ENCODE peak calls at places on chromosomes 13 and 19, in four cellular contexts. One of them, this sample, is unnamed. For H3K4me1, the result is how much of the 10 kb centered on the place peaks cover.

GRCh38 chr13:37526710-37527446 is 71.7 kb downstream of the POSTN start:
- DNase-seq in IMR-90: no peak
- DNase-seq in heart right ventricle: no peak
- DNase-seq in breast epithelium: no peak
- DNase-seq in this sample: no peak

GRCh38 chr13:95300625-95301134 is 571 bp downstream of the ABCC4 start:
- DNase-seq in heart right ventricle: peak
- DNase-seq in IMR-90: peak
- DNase-seq in breast epithelium: no peak
- DNase-seq in this sample: peak

GRCh38 chr19:7679017-7679720 is 1.5 kb upstream of the TRAPPC5 start:
- DNase-seq in heart right ventricle: no peak
- DNase-seq in breast epithelium: no peak
- DNase-seq in IMR-90: no peak
- DNase-seq in this sample: no peak

GRCh38 chr13:84400711-84401110 is 518.4 kb upstream of the SLITRK1 start:
- DNase-seq in heart right ventricle: no peak
- DNase-seq in breast epithelium: no peak
- DNase-seq in IMR-90: peak
- DNase-seq in this sample: no peak

GRCh38 chr13:72255908-72256307 is 388.9 kb upstream of the DACH1 start:
- DNase-seq in breast epithelium: no peak
- DNase-seq in IMR-90: no peak
- DNase-seq in heart right ventricle: no peak
- DNase-seq in this sample: no peak

GRCh38 chr13:46975173-46975572 is 78.3 kb upstream of the HTR2A start:
- DNase-seq in breast epithelium: no peak
- DNase-seq in IMR-90: no peak
- DNase-seq in heart right ventricle: no peak
- DNase-seq in this sample: no peak

GRCh38 chr19:5121286-5122120 is 152.6 kb downstream of the KDM4B start:
- DNase-seq in heart right ventricle: no peak
- DNase-seq in breast epithelium: no peak
- DNase-seq in IMR-90: no peak
- DNase-seq in this sample: no peak

GRCh38 chr13:39565036-39565949 is 37.7 kb downstream of the LHFPL6 start:
- DNase-seq in breast epithelium: no peak
- DNase-seq in IMR-90: peak
- DNase-seq in heart right ventricle: no peak
- DNase-seq in this sample: no peak

GRCh38 chr13:79309690-79310089 is 96.4 kb downstream of the RBM26 start:
- DNase-seq in breast epithelium: no peak
- DNase-seq in IMR-90: no peak
- DNase-seq in heart right ventricle: no peak
- DNase-seq in this sample: no peak

GRCh38 chr13:112956516-112957294 is 12.3 kb upstream of the MCF2L start:
- DNase-seq in heart right ventricle: no peak
- DNase-seq in IMR-90: no peak
- DNase-seq in breast epithelium: no peak
- DNase-seq in this sample: no peak

GRCh38 chr19:10007366-10007765 is 2.9 kb downstream of the COL5A3 start:
- DNase-seq in breast epithelium: no peak
- DNase-seq in IMR-90: peak
- DNase-seq in heart right ventricle: peak
- DNase-seq in this sample: no peak

GRCh38 chr13:112618501-112618900 is 30.5 kb upstream of the TUBGCP3 start:
- DNase-seq in heart right ventricle: no peak
- DNase-seq in IMR-90: no peak
- DNase-seq in breast epithelium: no peak
- DNase-seq in this sample: no peak

GRCh38 chr19:15587663-15588062 is 27.4 kb upstream of the CYP4F8 start:
- DNase-seq in heart right ventricle: no peak
- DNase-seq in IMR-90: no peak
- DNase-seq in breast epithelium: no peak
- DNase-seq in this sample: peak

GRCh38 chr19:12453495-12453894 is 12.7 kb upstream of the ZNF443 start:
- DNase-seq in IMR-90: no peak
- DNase-seq in breast epithelium: no peak
- DNase-seq in heart right ventricle: no peak
- DNase-seq in this sample: no peak

GRCh38 chr13:21055016-21055415 is 6.4 kb downstream of the LATS2 start:
- DNase-seq in breast epithelium: no peak
- DNase-seq in heart right ventricle: no peak
- DNase-seq in IMR-90: no peak
- DNase-seq in this sample: no peak

GRCh38 chr19:39499082-39499642 is 415 bp downstream of the DLL3 start:
- DNase-seq in heart right ventricle: no peak
- DNase-seq in IMR-90: no peak
- DNase-seq in breast epithelium: no peak
- DNase-seq in this sample: no peak

GRCh38 chr19:29866011-29866410 is 54.2 kb downstream of the CCNE1 start:
- DNase-seq in IMR-90: no peak
- DNase-seq in breast epithelium: no peak
- DNase-seq in heart right ventricle: no peak
- DNase-seq in this sample: peak

GRCh38 chr19:55075366-55075998 is at the start of gene EPS8L1:
- DNase-seq in IMR-90: no peak
- DNase-seq in breast epithelium: peak
- DNase-seq in heart right ventricle: no peak
- DNase-seq in this sample: peak

GRCh38 chr19:8257052-8257443 is 47.9 kb downstream of the CERS4 start:
- DNase-seq in IMR-90: no peak
- DNase-seq in heart right ventricle: no peak
- DNase-seq in breast epithelium: no peak
- DNase-seq in this sample: no peak

GRCh38 chr13:51689597-51689996 is 105.3 kb downstream of the WDFY2 start:
- DNase-seq in breast epithelium: no peak
- DNase-seq in heart right ventricle: no peak
- DNase-seq in IMR-90: no peak
- DNase-seq in this sample: no peak

DNA sequence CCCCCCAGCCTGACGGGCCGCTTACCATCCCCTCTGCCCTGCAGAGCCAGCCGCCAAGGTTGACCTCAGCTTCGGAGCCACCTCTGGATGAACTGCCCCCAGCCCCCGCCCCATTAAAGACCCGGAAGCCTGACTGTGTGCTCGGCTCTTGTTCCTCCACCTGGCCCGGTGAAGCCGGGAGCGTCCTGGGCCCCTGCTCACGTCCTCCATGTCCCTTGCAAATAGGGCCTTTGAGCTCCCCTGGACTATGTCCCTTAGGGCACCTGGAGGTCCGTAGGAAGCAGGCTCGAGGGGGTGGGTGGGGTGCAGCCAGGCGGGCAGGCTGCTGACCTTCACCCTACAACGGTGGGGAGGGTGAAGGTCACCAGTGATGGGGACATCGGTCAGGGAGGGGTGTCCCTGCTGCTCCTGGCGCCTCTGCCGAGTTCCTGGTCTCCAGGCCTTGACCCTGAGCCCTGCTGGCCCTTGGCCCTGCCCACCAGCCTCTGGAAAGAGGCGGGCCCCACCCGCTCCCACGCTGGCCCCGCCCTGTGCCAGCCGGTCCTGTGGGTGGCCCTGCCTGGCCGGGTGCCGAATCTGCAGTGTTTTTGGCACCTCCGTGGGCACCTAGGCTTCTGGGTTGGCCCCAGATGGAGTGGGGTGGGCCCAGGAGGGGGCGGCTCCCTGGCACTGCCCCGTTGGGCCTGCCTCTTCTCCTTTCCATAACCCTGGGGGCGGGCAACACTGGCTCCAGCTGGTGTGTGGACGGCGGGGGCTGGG is 3.3 kb downstream of the ATP5F1D start:
- DNase-seq in breast epithelium: no peak
- DNase-seq in heart right ventricle: peak
- DNase-seq in IMR-90: no peak
- DNase-seq in this sample: peak
- H3K4me1 ChIP-seq in breast epithelium: under half
- H3K4me1 ChIP-seq in heart right ventricle: half or more
- H3K4me1 ChIP-seq in IMR-90: under half
- H3K4me1 ChIP-seq in this sample: half or more

DNA sequence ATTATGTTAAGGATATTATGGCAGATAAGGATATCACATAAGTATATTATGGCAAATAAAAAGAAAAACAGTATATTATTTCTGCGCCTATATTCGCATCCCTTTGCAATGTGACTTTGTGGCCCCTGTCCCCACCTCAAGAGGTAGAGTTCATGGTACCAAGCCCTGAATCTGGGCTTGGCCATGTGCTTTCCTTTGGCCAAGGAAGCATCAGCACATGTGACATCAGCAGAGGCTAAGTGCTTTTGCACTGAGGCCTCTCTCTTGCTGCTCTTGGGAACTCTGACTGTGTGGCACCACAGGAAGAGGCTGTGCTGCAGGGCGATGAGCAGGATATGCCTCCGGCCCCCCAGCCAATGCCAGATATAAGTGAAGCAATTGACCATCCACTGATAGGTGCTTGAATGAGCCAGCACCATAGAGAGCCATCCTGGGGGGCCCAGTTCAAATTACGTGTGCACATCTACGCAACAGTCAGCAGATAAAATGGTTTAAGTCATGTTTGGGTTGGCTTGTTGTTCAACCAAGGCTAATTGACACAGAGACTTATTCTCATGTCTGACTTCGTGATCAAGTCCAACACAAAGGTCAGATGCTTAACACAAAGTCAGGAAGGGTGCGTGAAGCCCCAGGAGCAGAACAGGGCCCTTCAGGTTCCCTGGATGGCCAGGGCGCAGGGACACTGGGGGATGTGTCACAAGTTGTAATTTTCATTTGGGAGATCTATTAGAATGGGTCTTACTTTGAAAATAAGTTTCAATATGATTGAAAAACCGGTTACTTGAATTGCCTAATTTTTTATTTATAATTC is 173.3 kb downstream of the COL4A1 start:
- DNase-seq in heart right ventricle: no peak
- DNase-seq in IMR-90: no peak
- DNase-seq in breast epithelium: no peak
- DNase-seq in this sample: no peak
- H3K27ac ChIP-seq in heart right ventricle: peak
- H3K27ac ChIP-seq in IMR-90: no peak
- H3K27ac ChIP-seq in breast epithelium: no peak
- H3K27ac ChIP-seq in this sample: no peak

DNA sequence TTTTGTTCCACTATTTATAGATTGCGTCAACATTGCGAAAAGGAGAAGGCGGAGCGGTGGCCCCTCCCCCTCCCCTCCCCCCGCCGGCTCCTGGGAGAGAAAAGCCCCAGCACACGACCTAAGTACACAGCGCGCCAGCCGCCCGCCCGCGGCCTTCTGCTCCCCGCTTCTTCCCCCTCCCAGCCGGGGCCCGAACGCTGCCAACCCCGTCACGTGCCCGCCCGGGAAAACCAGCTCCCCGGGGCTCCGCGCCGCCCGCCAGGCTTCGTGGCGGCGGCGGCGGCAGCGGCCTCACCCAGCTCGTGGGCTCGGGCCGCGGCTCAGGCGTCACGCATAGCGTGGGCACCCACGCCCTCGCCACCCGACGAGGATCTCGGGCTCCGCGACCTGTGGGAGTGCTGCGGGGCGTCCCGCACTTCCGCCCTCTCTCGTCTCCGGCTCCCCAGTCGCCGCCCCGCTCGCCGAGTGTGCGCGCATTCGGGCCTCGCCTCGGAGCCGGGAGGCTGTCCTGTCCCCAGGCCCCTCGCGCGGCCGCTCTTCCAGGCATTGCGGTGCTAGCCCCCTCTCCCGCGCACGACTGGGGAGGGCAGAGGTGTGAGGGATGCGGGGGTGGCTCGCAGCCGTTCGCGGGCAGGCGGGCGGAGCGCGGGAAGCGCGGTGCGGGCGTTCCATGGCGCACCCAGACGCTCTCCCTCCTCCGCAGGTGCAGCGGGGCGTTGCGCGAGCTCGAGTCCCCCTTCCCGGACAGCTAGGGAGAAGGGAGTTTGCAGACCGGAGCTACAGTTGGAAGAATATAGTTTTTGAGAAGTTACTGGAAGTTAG is 110.5 kb downstream of the KCNRG start:
- DNase-seq in IMR-90: peak
- DNase-seq in heart right ventricle: peak
- DNase-seq in breast epithelium: peak
- DNase-seq in this sample: peak
- H3K4me1 ChIP-seq in IMR-90: under half
- H3K4me1 ChIP-seq in heart right ventricle: half or more
- H3K4me1 ChIP-seq in breast epithelium: under half
- H3K4me1 ChIP-seq in this sample: under half

GRCh38 chr19:1905863-1906375 is 720 bp downstream of the ADAT3 start:
- DNase-seq in heart right ventricle: no peak
- DNase-seq in breast epithelium: no peak
- DNase-seq in IMR-90: no peak
- DNase-seq in this sample: no peak

GRCh38 chr19:1908364-1908678 is 3.1 kb downstream of the ADAT3 start:
- DNase-seq in heart right ventricle: no peak
- DNase-seq in IMR-90: no peak
- DNase-seq in breast epithelium: no peak
- DNase-seq in this sample: no peak

GRCh38 chr19:1907563-1908363 is 2.6 kb downstream of the ADAT3 start:
- DNase-seq in breast epithelium: no peak
- DNase-seq in IMR-90: no peak
- DNase-seq in heart right ventricle: no peak
- DNase-seq in this sample: peak

GRCh38 chr19:1905071-1905862 is at the start of the genes ADAT3 and SCAMP4:
- DNase-seq in breast epithelium: peak
- DNase-seq in heart right ventricle: peak
- DNase-seq in IMR-90: peak
- DNase-seq in this sample: peak

DNA sequence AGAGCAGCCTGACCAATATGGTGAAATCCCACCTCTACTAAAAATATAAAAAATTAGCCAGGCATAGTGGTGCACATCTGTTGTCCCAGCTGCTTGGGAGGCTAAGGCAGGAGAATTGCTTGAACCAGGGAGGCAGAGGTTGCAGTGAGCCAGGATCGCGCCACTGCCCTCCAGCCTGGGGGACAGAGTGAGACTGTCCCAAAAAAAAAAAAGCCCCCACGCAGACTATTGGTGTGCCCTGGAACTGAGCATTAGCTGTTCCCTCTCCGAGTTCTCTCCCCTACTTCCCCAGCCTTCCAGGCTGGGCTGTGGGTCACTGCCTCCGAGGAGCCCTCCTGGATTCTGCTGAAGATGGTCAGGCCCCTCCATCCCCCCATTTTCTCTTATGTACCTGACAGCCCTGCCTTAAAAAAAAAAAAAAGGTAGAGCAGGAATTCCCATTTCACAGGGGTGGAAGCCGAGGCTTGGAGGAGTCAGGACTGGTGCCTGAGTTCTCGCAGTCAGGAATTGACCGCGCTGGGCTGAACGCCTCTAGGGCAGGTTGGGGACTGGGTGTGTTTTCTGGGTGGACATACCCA is 1.9 kb downstream of the ADAT3 start:
- DNase-seq in breast epithelium: no peak
- DNase-seq in heart right ventricle: no peak
- DNase-seq in IMR-90: no peak
- DNase-seq in this sample: no peak
- H3K27ac ChIP-seq in breast epithelium: peak
- H3K27ac ChIP-seq in heart right ventricle: no peak
- H3K27ac ChIP-seq in IMR-90: no peak
- H3K27ac ChIP-seq in this sample: peak

DNA sequence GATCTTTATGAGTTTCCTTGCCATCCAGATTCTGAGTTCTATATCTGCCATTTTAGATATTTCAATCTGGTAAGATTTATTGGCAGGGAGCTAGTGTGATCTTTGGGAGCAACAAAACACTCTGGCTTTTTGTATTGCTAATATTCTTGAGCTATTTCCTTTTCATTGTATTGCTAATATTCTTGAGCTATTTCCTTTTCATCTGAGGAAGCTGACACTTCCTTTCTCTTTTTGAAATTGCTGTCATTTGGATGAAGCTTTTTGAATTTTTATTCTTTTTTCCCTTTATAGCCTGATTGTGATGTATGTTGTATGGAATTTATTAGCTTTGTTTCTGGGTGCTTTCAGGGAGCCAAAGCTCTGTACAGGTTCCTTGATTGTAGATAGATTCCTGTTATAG is 873.5 kb upstream of the ATXN8OS start:
- DNase-seq in breast epithelium: no peak
- DNase-seq in heart right ventricle: no peak
- DNase-seq in IMR-90: no peak
- DNase-seq in this sample: no peak
- H3K4me1 ChIP-seq in breast epithelium: under half
- H3K4me1 ChIP-seq in heart right ventricle: under half
- H3K4me1 ChIP-seq in IMR-90: under half
- H3K4me1 ChIP-seq in this sample: under half

This sample was measured in upper lobe of right lung.